ENCODE peak calls at places on chromosome 11, in seven cellular contexts. L is DMS53; G is stimulated activated CD8-positive, alpha-beta memory T cell treated with anti-CD3 and anti-CD28 coated beads, Interleukin-2, amount 100 ng/mL, for 48 hours; A is HFFc6; I is hypothalamus; O is stimulated activated CD4-positive, alpha-beta T cell treated with anti-CD3 and anti-CD28 coated beads, TNF-alpha, amount 100 ng/mL, for 4 hours; E is substantia nigra. V is an unnamed sample.

GRCh38 chr11:94681852-94682251 is 86.3 kb upstream of the AMOTL1 start:
- DNase-seq in L (no peak), G (no peak), A (no peak), I (no peak), O (no peak), E (no peak), V (no peak)

GRCh38 chr11:77340501-77340900 is 39.0 kb upstream of the GDPD4 start:
- DNase-seq in L (no peak), G (no peak), A (no peak), I (no peak), O (no peak), E (no peak), V (no peak)

GRCh38 chr11:46669606-46670243 is 30.7 kb downstream of the ARHGAP1 start:
- DNase-seq in L (peak), G (no peak), A (no peak), I (no peak), O (no peak), E (no peak), V (no peak)

GRCh38 chr11:36156486-36157150 is 132.6 kb downstream of the COMMD9 start:
- DNase-seq in L (no peak), G (no peak), A (no peak), I (no peak), O (no peak), E (no peak), V (no peak)

GRCh38 chr11:70524096-70524922 is 126.0 kb downstream of the CTTN start:
- DNase-seq in L (no peak), G (no peak), A (no peak), I (no peak), O (no peak), E (no peak), V (no peak)

GRCh38 chr11:111913997-111914396 is 1.5 kb downstream of the HSPB2 start:
- DNase-seq in L (no peak), G (no peak), A (peak), I (peak), O (no peak), E (peak), V (peak)

GRCh38 chr11:47327949-47328348 is 24.6 kb downstream of the MYBPC3 start:
- DNase-seq in L (no peak), G (no peak), A (no peak), I (no peak), O (no peak), E (no peak), V (no peak)

GRCh38 chr11:9716275-9717039 is 52.6 kb downstream of the SWAP70 start:
- DNase-seq in L (no peak), G (no peak), A (peak), I (no peak), O (no peak), E (no peak), V (no peak)

GRCh38 chr11:92642146-92642919 is 327.1 kb upstream of the MTNR1B start:
- DNase-seq in L (no peak), G (no peak), A (no peak), I (no peak), O (no peak), E (no peak), V (no peak)

GRCh38 chr11:47071871-47072270 is 104.8 kb downstream of the ARFGAP2 start:
- DNase-seq in L (no peak), G (no peak), A (no peak), I (peak), O (no peak), E (no peak), V (no peak)

GRCh38 chr11:119584193-119585037 is 144.6 kb downstream of the NECTIN1 start:
- DNase-seq in L (peak), G (no peak), A (no peak), I (peak), O (no peak), E (peak), V (no peak)

GRCh38 chr11:119120639-119121007 is 757 bp upstream of the HINFP start:
- DNase-seq in L (peak), G (no peak), A (peak), I (no peak), O (no peak), E (no peak), V (no peak)

GRCh38 chr11:114059984-114060401 is 482 bp downstream of the ZBTB16 start:
- DNase-seq in L (peak), G (no peak), A (no peak), I (no peak), O (no peak), E (no peak), V (no peak)

GRCh38 chr11:78217650-78218541 is 29.2 kb downstream of the USP35 start:
- DNase-seq in L (no peak), G (no peak), A (no peak), I (no peak), O (no peak), E (no peak), V (no peak)

GRCh38 chr11:76455331-76455730 is 10.5 kb downstream of the EMSY start:
- DNase-seq in L (no peak), G (no peak), A (no peak), I (no peak), O (no peak), E (no peak), V (no peak)

GRCh38 chr11:134347441-134347840 is 15.7 kb downstream of the GLB1L2 start:
- DNase-seq in L (no peak), G (no peak), A (no peak), I (no peak), O (no peak), E (no peak), V (no peak)

GRCh38 chr11:130908770-130909625 is 7.3 kb downstream of the SNX19 start:
- DNase-seq in L (no peak), G (no peak), A (peak), I (no peak), O (no peak), E (no peak), V (no peak)

GRCh38 chr11:64801591-64802369 is 1.2 kb downstream of the MAP4K2 start:
- DNase-seq in L (no peak), G (no peak), A (no peak), I (no peak), O (no peak), E (no peak), V (no peak)

GRCh38 chr11:17431139-17431538 is 42.7 kb upstream of the KCNJ11 start:
- DNase-seq in L (no peak), G (no peak), A (no peak), I (no peak), O (no peak), E (no peak), V (no peak)